ENCODE peak calls at places on chromosomes 12 and 14, in ten cellular contexts. C, S, R, O, H, P, U, Q, K and E are unnamed samples.

GRCh38 chr14:67187210-67187609 is 2.0 kb upstream of the GARIN2 start:
- DNase-seq in C (peak), S (no peak), R (peak), O (no peak), H (no peak), P (no peak), U (no peak), Q (peak), K (peak), E (peak)

GRCh38 chr12:124454352-124454725 is 113.1 kb downstream of the NCOR2 start:
- DNase-seq in C (no peak), S (no peak), R (no peak), O (no peak), H (no peak), P (no peak), U (no peak), Q (no peak), K (no peak), E (no peak)

GRCh38 chr12:51678086-51678724 is 87.2 kb downstream of the SCN8A start:
- DNase-seq in C (peak), S (peak), R (no peak), O (peak), H (no peak), P (peak), U (peak), Q (peak), K (peak), E (peak)

GRCh38 chr14:20676072-20676471 is 8.3 kb upstream of the RNASE4 start:
- DNase-seq in C (no peak), S (no peak), R (no peak), O (no peak), H (no peak), P (no peak), U (no peak), Q (no peak), K (no peak), E (no peak)

GRCh38 chr14:50532502-50533313 is at the start of gene MAP4K5:
- DNase-seq in C (peak), S (peak), R (peak), O (peak), H (peak), P (peak), U (peak), Q (peak), K (peak), E (peak)

GRCh38 chr14:68598621-68599447 is 194.0 kb downstream of the ZFP36L1 start:
- DNase-seq in C (peak), S (no peak), R (peak), O (peak), H (peak), P (no peak), U (no peak), Q (peak), K (peak), E (peak)

GRCh38 chr12:818733-819132 is 66.4 kb downstream of the WNK1 start:
- DNase-seq in C (peak), S (no peak), R (no peak), O (no peak), H (no peak), P (no peak), U (no peak), Q (no peak), K (no peak), E (peak)

GRCh38 chr12:1595690-1596347 is 1.4 kb upstream of the FBXL14 start:
- DNase-seq in C (no peak), S (no peak), R (peak), O (no peak), H (no peak), P (no peak), U (no peak), Q (no peak), K (no peak), E (no peak)

GRCh38 chr14:59254146-59254910 is 65.9 kb downstream of the DAAM1 start:
- DNase-seq in C (peak), S (no peak), R (peak), O (peak), H (peak), P (no peak), U (no peak), Q (peak), K (peak), E (peak)

GRCh38 chr12:3200032-3200617 is 122.9 kb downstream of the TSPAN9 start:
- DNase-seq in C (peak), S (no peak), R (peak), O (peak), H (no peak), P (no peak), U (peak), Q (peak), K (peak), E (peak)

GRCh38 chr14:33908540-33909223 is 42.2 kb downstream of the EGLN3 start:
- DNase-seq in C (no peak), S (no peak), R (no peak), O (no peak), H (no peak), P (no peak), U (no peak), Q (no peak), K (no peak), E (no peak)

GRCh38 chr14:52063107-52063506 is 5.8 kb downstream of the NID2 start:
- DNase-seq in C (no peak), S (no peak), R (no peak), O (no peak), H (no peak), P (no peak), U (no peak), Q (peak), K (no peak), E (peak)

GRCh38 chr12:111905502-111905901 is 63.5 kb downstream of the MAPKAPK5 start:
- DNase-seq in C (no peak), S (no peak), R (no peak), O (no peak), H (no peak), P (no peak), U (no peak), Q (no peak), K (no peak), E (no peak)

GRCh38 chr12:56759270-56759908 is 3.7 kb upstream of the HSD17B6 start:
- DNase-seq in C (no peak), S (no peak), R (no peak), O (no peak), H (no peak), P (no peak), U (no peak), Q (no peak), K (peak), E (no peak)

GRCh38 chr14:100077441-100077840 is 12.2 kb downstream of the EVL start:
- DNase-seq in C (no peak), S (no peak), R (no peak), O (no peak), H (no peak), P (no peak), U (no peak), Q (no peak), K (no peak), E (no peak)

GRCh38 chr14:89540009-89540829 is 123.2 kb upstream of the FOXN3 start:
- DNase-seq in C (no peak), S (no peak), R (no peak), O (peak), H (no peak), P (no peak), U (no peak), Q (peak), K (peak), E (peak)

GRCh38 chr12:19620222-19620621 is 180.9 kb downstream of the AEBP2 start:
- DNase-seq in C (peak), S (no peak), R (no peak), O (no peak), H (no peak), P (no peak), U (no peak), Q (no peak), K (peak), E (peak)

GRCh38 chr14:104138098-104138890 is at the start of gene KIF26A:
- DNase-seq in C (peak), S (no peak), R (no peak), O (peak), H (peak), P (no peak), U (peak), Q (no peak), K (peak), E (no peak)

GRCh38 chr12:9750276-9751203 is 10.2 kb downstream of the CD69 start:
- DNase-seq in C (peak), S (peak), R (peak), O (peak), H (peak), P (peak), U (peak), Q (peak), K (peak), E (peak)

GRCh38 chr12:9741726-9742125 is 8.8 kb upstream of the CLECL1 start:
- DNase-seq in C (no peak), S (peak), R (no peak), O (no peak), H (no peak), P (peak), U (no peak), Q (no peak), K (no peak), E (no peak)

GRCh38 chr12:9740109-9740750 is 7.3 kb upstream of the CLECL1 start:
- DNase-seq in C (no peak), S (no peak), R (no peak), O (no peak), H (no peak), P (peak), U (no peak), Q (no peak), K (no peak), E (no peak)

GRCh38 chr12:9742665-9743064 is 9.8 kb upstream of the CLECL1 start:
- DNase-seq in C (no peak), S (no peak), R (no peak), O (no peak), H (no peak), P (no peak), U (no peak), Q (no peak), K (no peak), E (no peak)

DNA sequence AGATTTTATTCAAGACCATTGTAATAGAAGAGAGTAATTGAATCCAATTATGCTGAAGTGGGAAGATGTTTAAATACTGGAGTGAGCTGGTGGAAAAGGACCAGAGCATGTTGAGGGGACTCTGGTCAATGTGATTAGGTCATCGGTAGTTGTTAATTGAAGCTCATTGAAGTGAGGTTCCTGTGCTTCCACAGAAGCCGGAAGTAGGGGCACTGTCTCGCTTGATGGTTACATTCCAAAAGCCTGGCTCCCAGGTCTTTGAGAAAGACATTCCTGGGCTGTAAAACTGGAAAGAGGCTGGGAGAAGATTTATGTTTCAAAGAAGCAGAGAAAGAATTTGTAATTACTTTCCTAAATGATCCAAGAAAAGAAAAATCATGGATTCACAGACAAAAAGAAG is 12.3 kb upstream of the CLECL1 start:
- DNase-seq in C (no peak), S (no peak), R (no peak), O (no peak), H (no peak), P (no peak), U (peak), Q (no peak), K (no peak), E (no peak)
- H3K4me3 ChIP-seq in C (no peak), S (no peak), R (no peak), O (no peak), H (no peak), P (no peak), U (no peak), Q (no peak), K (no peak), E (no peak)

DNA sequence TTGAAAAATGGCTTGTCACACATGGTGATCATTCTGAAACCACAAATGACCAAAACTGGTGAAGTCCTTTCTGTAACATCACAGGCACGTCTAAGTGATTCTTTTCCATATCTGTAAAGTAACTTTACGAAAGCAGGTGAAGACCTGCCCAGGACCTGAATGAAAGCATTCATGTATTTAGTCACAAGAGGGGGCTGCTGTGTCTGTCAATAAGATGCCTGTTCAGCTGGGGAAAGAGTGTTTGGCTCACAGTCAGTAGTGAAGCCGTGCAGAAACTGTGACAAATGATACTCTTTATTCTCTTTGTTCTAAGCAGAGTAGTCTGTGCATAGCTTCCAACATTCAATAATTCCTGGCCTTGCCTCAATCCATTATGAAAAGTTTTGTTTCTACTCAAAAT is 373.5 kb upstream of the OR4E1 start:
- DNase-seq in C (peak), S (no peak), R (no peak), O (no peak), H (no peak), P (peak), U (peak), Q (no peak), K (no peak), E (peak)
- TF ChIP-seq CTCF in C (peak), S (peak), R (no peak), O (no peak), H (peak), P (peak), U (peak), Q (no peak), K (no peak), E (peak)

GRCh38 chr14:61569308-61569707 is 126.0 kb upstream of the HIF1A start:
- DNase-seq in C (no peak), S (no peak), R (no peak), O (no peak), H (no peak), P (peak), U (no peak), Q (no peak), K (no peak), E (no peak)

GRCh38 chr14:61570188-61570960 is 124.9 kb upstream of the HIF1A start:
- DNase-seq in C (no peak), S (no peak), R (no peak), O (no peak), H (no peak), P (no peak), U (no peak), Q (peak), K (no peak), E (no peak)

GRCh38 chr14:61569783-61570182 is 125.5 kb upstream of the HIF1A start:
- DNase-seq in C (peak), S (no peak), R (no peak), O (no peak), H (peak), P (peak), U (no peak), Q (peak), K (peak), E (peak)

GRCh38 chr14:61571931-61572330 is 123.4 kb upstream of the HIF1A start:
- DNase-seq in C (no peak), S (no peak), R (no peak), O (no peak), H (no peak), P (no peak), U (no peak), Q (peak), K (no peak), E (no peak)

GRCh38 chr14:61570961-61571299 is 124.4 kb upstream of the HIF1A start:
- DNase-seq in C (no peak), S (no peak), R (no peak), O (no peak), H (no peak), P (no peak), U (no peak), Q (no peak), K (no peak), E (no peak)
- H3K4me3 ChIP-seq in C (no peak), S (no peak), R (no peak), O (no peak), H (no peak), P (no peak), U (no peak), Q (no peak), K (no peak), E (peak)

DNA sequence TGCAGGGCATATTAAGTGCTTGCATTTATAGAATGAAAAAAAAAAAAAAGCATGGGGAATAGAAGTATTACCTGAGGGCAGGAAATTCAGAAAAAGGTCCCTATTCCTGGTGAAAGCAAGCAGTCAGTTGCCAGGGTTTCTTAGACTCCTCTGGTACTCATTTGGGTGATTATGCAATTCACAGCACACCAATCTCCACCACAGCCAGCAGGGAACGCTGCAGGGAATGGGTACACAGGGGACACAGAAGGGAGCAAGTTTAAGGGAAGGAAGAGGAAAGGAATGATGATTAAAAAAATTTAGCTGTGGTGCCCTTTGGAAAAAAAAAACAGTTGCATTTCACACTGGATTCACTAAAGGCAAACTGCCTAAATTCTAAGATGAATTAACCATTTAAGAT is 14.2 kb downstream of the BLTP3B start:
- DNase-seq in C (peak), S (no peak), R (peak), O (peak), H (no peak), P (no peak), U (peak), Q (peak), K (peak), E (peak)
- TF ChIP-seq CTCF in C (peak), S (peak), R (peak), O (no peak), H (peak), P (peak), U (peak), Q (peak), K (peak), E (peak)

GRCh38 chr14:75577090-75577489 is 1.3 kb upstream of the FLVCR2 start:
- DNase-seq in C (no peak), S (peak), R (no peak), O (no peak), H (no peak), P (no peak), U (no peak), Q (no peak), K (no peak), E (no peak)

GRCh38 chr14:75578786-75579781 is 664 bp downstream of the FLVCR2 start:
- DNase-seq in C (no peak), S (no peak), R (peak), O (peak), H (peak), P (no peak), U (no peak), Q (no peak), K (peak), E (peak)

GRCh38 chr14:75577724-75578098 is 709 bp upstream of the FLVCR2 start:
- DNase-seq in C (peak), S (peak), R (peak), O (peak), H (peak), P (peak), U (peak), Q (peak), K (peak), E (peak)

GRCh38 chr14:75578099-75578785 is at the start of gene FLVCR2:
- DNase-seq in C (peak), S (peak), R (peak), O (peak), H (peak), P (no peak), U (peak), Q (peak), K (peak), E (peak)

GRCh38 chr14:75579882-75580281 is 1.5 kb downstream of the FLVCR2 start:
- DNase-seq in C (no peak), S (no peak), R (no peak), O (no peak), H (no peak), P (no peak), U (no peak), Q (peak), K (no peak), E (peak)
- H3K4me3 ChIP-seq in C (peak), S (peak), R (no peak), O (no peak), H (peak), P (no peak), U (no peak), Q (no peak), K (peak), E (no peak)

GRCh38 chr12:109910254-109910968 is 10.3 kb downstream of the TCHP start:
- DNase-seq in C (no peak), S (no peak), R (no peak), O (no peak), H (peak), P (no peak), U (no peak), Q (no peak), K (no peak), E (no peak)

GRCh38 chr12:109912790-109913189 is 12.7 kb downstream of the TCHP start:
- DNase-seq in C (no peak), S (no peak), R (no peak), O (no peak), H (peak), P (no peak), U (no peak), Q (no peak), K (no peak), E (no peak)

GRCh38 chr12:109914461-109914860 is 14.4 kb downstream of the TCHP start:
- DNase-seq in C (no peak), S (no peak), R (no peak), O (peak), H (peak), P (no peak), U (no peak), Q (no peak), K (no peak), E (no peak)

GRCh38 chr12:109915171-109916040 is 15.3 kb downstream of the TCHP start:
- DNase-seq in C (peak), S (no peak), R (no peak), O (peak), H (no peak), P (no peak), U (no peak), Q (no peak), K (no peak), E (no peak)

GRCh38 chr12:109910969-109911348 is 10.9 kb downstream of the TCHP start:
- DNase-seq in C (peak), S (peak), R (no peak), O (no peak), H (peak), P (peak), U (peak), Q (peak), K (no peak), E (peak)
- TF ChIP-seq CTCF in C (peak), S (peak), R (peak), O (no peak), H (no peak), P (peak), U (peak), Q (peak), K (peak), E (peak)